ENCODE peak calls at places on chromosomes 11 and 22, in ten cellular contexts. F is HCT116; L is CD4-positive, alpha-beta T cell; B is RWPE2; K is adrenal gland; J is fibroblast of mammary gland; O is D721Med; V is fibroblast of lung; C is foreskin fibroblast; G is astrocyte of the cerebellum. H is an unnamed sample.

GRCh38 chr22:22593964-22594656 is 35.0 kb upstream of the PRAME start:
- DNase-seq in F (peak; percentile 48), L (peak; percentile 24), B (no peak), K (peak; percentile 53), J (peak; percentile 62), O (no peak), V (peak; percentile 70), C (peak; percentile 40), G (peak; percentile 6), H (peak; percentile 53)

GRCh38 chr11:91194551-91194950 is 971.7 kb upstream of the CHORDC1 start:
- DNase-seq in F (no peak), L (no peak), B (no peak), K (no peak), J (no peak), O (no peak), V (no peak), C (no peak), G (no peak), H (no peak)

GRCh38 chr11:40328890-40329617 is 1130.4 kb downstream of the LRRC4C start:
- DNase-seq in F (no peak), L (no peak), B (peak; percentile 92), K (peak; percentile 17), J (peak; percentile 99), O (no peak), V (peak; percentile 100), C (peak; percentile 99), G (peak; percentile 100), H (peak; percentile 99)

GRCh38 chr11:134939905-134940304 is 527.9 kb upstream of the B3GAT1 start:
- DNase-seq in F (no peak), L (no peak), B (no peak), K (no peak), J (no peak), O (no peak), V (no peak), C (no peak), G (no peak), H (no peak)

GRCh38 chr11:63779044-63779443 is 10.5 kb upstream of the ZFTA start:
- DNase-seq in F (no peak), L (no peak), B (no peak), K (no peak), J (no peak), O (no peak), V (no peak), C (no peak), G (no peak), H (no peak)

GRCh38 chr22:46515208-46516111 is 22.0 kb downstream of the CELSR1 start:
- DNase-seq in F (no peak), L (no peak), B (no peak), K (no peak), J (no peak), O (no peak), V (no peak), C (no peak), G (no peak), H (no peak)

GRCh38 chr22:24140357-24140756 is 40.9 kb upstream of the SUSD2 start:
- DNase-seq in F (no peak), L (no peak), B (no peak), K (no peak), J (no peak), O (no peak), V (peak; percentile 16), C (no peak), G (no peak), H (no peak)

GRCh38 chr11:129769059-129769458 is 46.6 kb upstream of the TMEM45B start:
- DNase-seq in F (no peak), L (no peak), B (no peak), K (no peak), J (no peak), O (no peak), V (no peak), C (no peak), G (no peak), H (no peak)

GRCh38 chr22:38007330-38007902 is 23.1 kb upstream of the SOX10 start:
- DNase-seq in F (no peak), L (no peak), B (no peak), K (no peak), J (no peak), O (no peak), V (no peak), C (no peak), G (no peak), H (no peak)

GRCh38 chr11:96199563-96200025 is 143.4 kb downstream of the MAML2 start:
- DNase-seq in F (no peak), L (no peak), B (no peak), K (no peak), J (peak; percentile 92), O (no peak), V (peak; percentile 74), C (no peak), G (peak; percentile 49), H (peak; percentile 91)

GRCh38 chr11:128663824-128664223 is 30.0 kb upstream of the FLI1 start:
- DNase-seq in F (no peak), L (no peak), B (no peak), K (no peak), J (no peak), O (no peak), V (no peak), C (no peak), G (no peak), H (no peak)

GRCh38 chr11:58867556-58867955 is 23.1 kb upstream of the GLYATL2 start:
- DNase-seq in F (no peak), L (no peak), B (no peak), K (no peak), J (no peak), O (no peak), V (no peak), C (no peak), G (no peak), H (peak; percentile 5)

GRCh38 chr11:120344302-120345004 is 8.2 kb downstream of the ARHGEF12 start:
- DNase-seq in F (peak; percentile 38), L (no peak), B (no peak), K (no peak), J (peak; percentile 58), O (no peak), V (peak; percentile 52), C (no peak), G (no peak), H (peak; percentile 56)

GRCh38 chr11:11742486-11742885 is 99.3 kb upstream of the USP47 start:
- DNase-seq in F (no peak), L (no peak), B (no peak), K (no peak), J (no peak), O (no peak), V (no peak), C (no peak), G (no peak), H (no peak)

GRCh38 chr11:78564889-78565467 is 9.7 kb downstream of the NARS2 start:
- DNase-seq in F (no peak), L (no peak), B (no peak), K (no peak), J (peak; percentile 23), O (no peak), V (no peak), C (no peak), G (no peak), H (no peak)

GRCh38 chr11:120235024-120235628 is 4.8 kb upstream of the POU2F3 start:
- DNase-seq in F (peak; percentile 64), L (peak; percentile 19), B (no peak), K (peak; percentile 57), J (peak; percentile 49), O (peak; percentile 77), V (peak; percentile 50), C (no peak), G (no peak), H (peak; percentile 75)

GRCh38 chr11:69122642-69123431 is 32.9 kb upstream of the SMIM38 start:
- DNase-seq in F (peak; percentile 92), L (peak; percentile 24), B (peak; percentile 96), K (peak; percentile 38), J (peak; percentile 31), O (no peak), V (peak; percentile 58), C (peak; percentile 61), G (peak; percentile 55), H (peak; percentile 92)

DNA sequence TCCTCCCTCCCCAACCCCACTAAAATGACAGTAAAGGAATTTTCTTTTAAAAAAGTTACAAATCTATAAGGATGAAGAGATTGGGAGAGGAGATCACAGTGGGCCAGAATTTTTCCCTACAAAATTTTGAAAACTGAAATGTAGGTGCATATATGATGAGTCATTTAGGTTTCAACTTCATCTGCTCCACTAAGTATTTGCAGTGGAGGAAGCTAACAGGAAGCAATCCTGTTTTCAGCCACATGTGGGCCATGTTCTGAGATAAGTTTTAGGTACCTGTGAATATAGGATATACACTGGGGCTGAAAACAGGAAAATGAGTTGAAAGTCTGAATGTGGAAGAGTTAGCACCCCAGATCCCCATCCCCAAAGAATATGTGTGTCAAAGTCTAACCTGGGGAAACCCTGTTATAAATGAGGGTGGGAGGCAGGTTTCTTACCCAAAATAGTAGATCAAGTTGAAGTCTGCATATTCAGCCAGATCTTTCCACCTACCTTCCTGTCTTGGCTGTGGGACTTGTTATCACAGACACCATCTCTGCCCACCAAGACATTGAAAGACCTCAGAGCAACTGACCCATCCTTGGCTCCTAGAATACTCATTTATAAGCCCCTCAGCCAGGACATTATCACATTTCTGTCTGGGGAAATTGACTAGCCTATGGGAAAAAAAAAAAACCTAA is 87.3 kb downstream of the PACS1 start:
- DNase-seq in F (no peak), L (no peak), B (no peak), K (no peak), J (peak; percentile 11), O (no peak), V (no peak), C (no peak), G (no peak), H (no peak)
- TF ChIP-seq CTCF in F (no peak), L (no peak), B (peak; percentile 13), K (no peak), J (no peak), O (no peak), V (no peak), C (no peak), G (no peak), H (no peak)

GRCh38 chr11:34790620-34791019 is 125.6 kb downstream of the APIP start:
- DNase-seq in F (no peak), L (no peak), B (no peak), K (no peak), J (no peak), O (no peak), V (no peak), C (no peak), G (no peak), H (peak; percentile 10)
- TF ChIP-seq CTCF in F (peak; percentile 29), L (no peak), B (no peak), K (no peak), J (no peak), O (peak; percentile 16), V (no peak), C (no peak), G (no peak), H (no peak)

GRCh38 chr22:28600546-28601143 is 79.0 kb downstream of the TTC28 start:
- DNase-seq in F (peak; percentile 24), L (no peak), B (no peak), K (no peak), J (peak; percentile 71), O (no peak), V (peak; percentile 82), C (peak; percentile 38), G (peak; percentile 59), H (peak; percentile 56)
- TF ChIP-seq CTCF in F (peak; percentile 12), L (peak; percentile 82), B (peak; percentile 75), K (peak; percentile 74), J (peak; percentile 42), O (peak; percentile 60), V (no peak), C (peak; percentile 6), G (no peak), H (peak; percentile 41)

DNA sequence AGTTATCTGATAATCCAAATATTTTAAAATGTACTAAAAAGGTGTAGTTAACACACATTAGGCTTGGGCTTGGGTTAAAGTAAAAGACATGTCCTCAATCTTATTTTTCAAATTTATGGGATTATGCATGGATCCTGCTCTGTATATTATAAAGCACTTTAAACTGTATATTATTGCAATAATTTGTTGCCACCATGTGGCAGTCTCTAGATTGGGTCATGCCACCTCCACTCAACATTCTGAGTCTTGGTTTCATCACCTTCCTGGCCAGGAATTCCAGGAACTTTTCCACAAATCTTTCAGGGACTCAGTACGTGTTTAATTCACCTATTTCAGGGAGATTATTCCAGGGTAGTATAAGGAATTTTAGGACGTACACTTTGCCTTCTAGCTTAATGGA is 695.5 kb downstream of the FAM181B start:
- DNase-seq in F (no peak), L (no peak), B (no peak), K (no peak), J (no peak), O (no peak), V (no peak), C (no peak), G (no peak), H (peak; percentile 5)
- TF ChIP-seq CTCF in F (no peak), L (no peak), B (peak; percentile 14), K (peak; percentile 30), J (no peak), O (peak; percentile 25), V (no peak), C (no peak), G (peak; percentile 9), H (no peak)